ENCODE peak calls at places on chromosomes 2 and 18, in five cellular contexts. C, Q, V, I and S are unnamed samples.

GRCh38 chr2:232898592-232899541 is 28.8 kb downstream of the SNORC start:
- DNase-seq in C (no peak), Q (no peak), V (no peak), I (no peak), S (no peak)

GRCh38 chr2:37992631-37993030 is 67.5 kb downstream of the RMDN2 start:
- DNase-seq in I (no peak), C (no peak), Q (no peak), V (no peak), S (no peak)

GRCh38 chr2:239912938-239913631 is 112.1 kb downstream of the NDUFA10 start:
- DNase-seq in V (no peak), C (no peak), I (no peak), Q (no peak), S (no peak)

GRCh38 chr2:37192551-37192950 is 3.7 kb upstream of the CEBPZOS start:
- DNase-seq in I (no peak), V (no peak), C (no peak), Q (no peak), S (no peak)

GRCh38 chr2:138023298-138023697 is 59.0 kb downstream of the HNMT start:
- DNase-seq in Q (no peak), I (no peak), V (no peak), C (no peak), S (no peak)

GRCh38 chr2:231132126-231132525 is 7.3 kb upstream of the HTR2B start:
- DNase-seq in Q (no peak), V (no peak), C (no peak), I (no peak), S (no peak)

GRCh38 chr2:218960196-218961165 is 1.0 kb downstream of the CDK5R2 start:
- DNase-seq in C (no peak), V (no peak), Q (no peak), I (no peak), S (no peak)

GRCh38 chr2:185475868-185476267 is 262.7 kb upstream of the FSIP2 start:
- DNase-seq in V (no peak), C (no peak), Q (no peak), I (no peak), S (no peak)

GRCh38 chr2:107669335-107669734 is 157.4 kb upstream of the RGPD4 start:
- DNase-seq in C (no peak), Q (no peak), I (no peak), V (no peak), S (no peak)

GRCh38 chr2:36376319-36376765 is 20.8 kb downstream of the CRIM1 start:
- DNase-seq in Q (no peak), V (no peak), C (no peak), I (peak), S (no peak)

GRCh38 chr2:153165021-153165420 is 313.5 kb downstream of the RPRM start:
- DNase-seq in I (no peak), V (no peak), C (no peak), Q (no peak), S (no peak)

DNA sequence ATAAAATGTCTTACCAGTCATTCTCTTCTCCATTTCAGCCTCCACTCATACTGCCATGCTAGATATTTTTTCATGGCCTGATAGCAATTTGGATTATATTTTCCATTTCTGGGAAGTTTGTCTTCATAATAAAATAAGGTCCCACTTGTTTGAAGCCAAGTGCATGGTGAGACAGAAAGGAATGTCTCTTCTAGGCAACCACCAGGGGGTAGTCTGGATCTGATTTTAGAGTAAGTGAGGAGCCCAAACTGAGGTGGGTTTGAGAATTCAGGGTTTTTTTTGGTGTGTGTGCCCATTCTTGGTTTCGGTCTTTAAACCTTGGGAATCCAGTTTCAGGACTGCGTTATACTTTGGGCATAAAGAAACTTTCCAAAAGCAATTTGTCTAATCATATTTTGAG is 315.5 kb downstream of the RPRM start:
- DNase-seq in I (no peak), V (peak), Q (peak), C (no peak), S (no peak)
- TF ChIP-seq CTCF in I (no peak), V (peak), Q (peak), C (no peak), S (no peak)

DNA sequence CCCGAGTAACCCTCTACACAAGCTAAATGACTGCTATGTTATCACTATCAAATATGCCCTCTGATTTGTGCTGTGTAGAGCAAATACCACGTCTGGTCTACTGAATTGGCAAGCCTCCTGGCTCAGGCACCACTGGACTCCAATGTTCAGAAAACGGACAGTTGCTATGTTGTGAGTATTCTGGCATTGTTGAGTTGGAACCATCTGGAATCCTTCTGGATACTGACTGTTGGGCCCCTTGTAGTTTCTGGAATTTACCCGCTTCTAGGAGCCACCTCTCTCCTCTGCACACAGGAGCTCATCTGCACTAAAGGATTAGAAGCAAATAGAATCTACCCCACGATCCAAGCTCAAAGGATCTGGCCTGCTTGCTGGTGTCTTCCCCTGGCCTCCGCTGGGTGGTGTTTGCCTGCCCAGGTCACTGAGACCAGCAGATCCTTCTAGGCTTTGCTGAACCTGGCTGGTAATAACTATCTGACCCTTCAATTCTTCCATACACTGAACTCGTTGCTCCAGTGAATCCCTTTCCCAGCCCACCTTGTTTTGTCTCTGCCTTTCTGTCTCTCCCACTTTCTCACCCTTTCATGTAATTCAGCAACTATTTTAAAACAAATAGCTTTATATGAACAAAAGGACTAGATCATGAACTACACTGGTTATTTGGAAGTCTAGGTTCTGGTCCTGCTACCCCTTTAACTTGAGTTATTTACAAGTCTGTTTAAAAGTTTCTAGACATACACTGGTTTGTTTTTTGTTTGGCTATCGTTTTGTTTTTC is 2.1 kb upstream of the HAAO start:
- DNase-seq in V (no peak), I (no peak), C (no peak), Q (no peak), S (no peak)
- TF ChIP-seq CTCF in V (no peak), I (no peak), C (no peak), Q (no peak), S (no peak)

GRCh38 chr2:110886806-110887573 is 154.6 kb downstream of the ACOXL start:
- DNase-seq in C (no peak), I (no peak), Q (no peak), V (no peak), S (no peak)
- TF ChIP-seq CTCF in C (no peak), I (no peak), Q (no peak), V (no peak), S (no peak)

GRCh38 chr18:23421277-23421676 is 31.8 kb upstream of the RIOK3 start:
- DNase-seq in Q (no peak), C (no peak), I (no peak), V (no peak), S (no peak)

GRCh38 chr18:23424616-23425015 is 28.5 kb upstream of the RIOK3 start:
- DNase-seq in V (no peak), C (no peak), Q (no peak), I (no peak), S (no peak)

GRCh38 chr18:23428821-23429220 is 24.3 kb upstream of the RIOK3 start:
- DNase-seq in C (no peak), V (no peak), Q (no peak), I (no peak), S (no peak)

DNA sequence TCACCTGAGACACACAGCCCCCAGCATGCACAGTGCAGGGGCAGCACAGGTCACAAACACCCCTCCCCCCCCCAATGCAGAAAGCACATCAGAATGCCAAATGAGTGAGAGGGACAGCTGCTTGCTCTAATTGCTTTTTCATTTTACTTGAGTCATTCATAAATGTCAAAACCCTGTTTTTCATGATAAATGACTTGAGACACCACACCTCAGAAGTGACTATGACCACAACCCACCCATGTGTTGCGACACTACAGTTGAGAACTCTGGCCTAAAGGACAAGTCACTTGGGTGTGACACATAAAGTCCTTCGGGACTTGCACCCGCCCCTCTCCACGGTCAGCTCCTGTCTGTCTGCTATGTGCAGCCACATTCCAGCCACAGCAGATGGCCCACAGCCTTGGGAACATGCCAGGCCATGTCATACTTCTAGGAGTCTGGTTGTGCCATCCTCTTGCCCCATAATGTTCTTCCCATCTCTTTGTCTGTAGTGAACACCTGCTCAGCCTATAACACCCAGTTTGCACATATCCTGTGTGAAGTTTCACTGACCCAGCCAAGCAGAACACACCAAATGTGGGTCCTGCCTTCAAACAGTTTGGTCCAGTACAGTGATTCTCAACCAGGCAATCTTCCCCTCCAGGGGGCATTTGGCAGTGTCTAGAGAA is 30.2 kb upstream of the RIOK3 start:
- DNase-seq in I (peak), Q (peak), V (no peak), C (no peak), S (peak)
- TF ChIP-seq CTCF in I (no peak), Q (no peak), V (no peak), C (no peak), S (no peak)

DNA sequence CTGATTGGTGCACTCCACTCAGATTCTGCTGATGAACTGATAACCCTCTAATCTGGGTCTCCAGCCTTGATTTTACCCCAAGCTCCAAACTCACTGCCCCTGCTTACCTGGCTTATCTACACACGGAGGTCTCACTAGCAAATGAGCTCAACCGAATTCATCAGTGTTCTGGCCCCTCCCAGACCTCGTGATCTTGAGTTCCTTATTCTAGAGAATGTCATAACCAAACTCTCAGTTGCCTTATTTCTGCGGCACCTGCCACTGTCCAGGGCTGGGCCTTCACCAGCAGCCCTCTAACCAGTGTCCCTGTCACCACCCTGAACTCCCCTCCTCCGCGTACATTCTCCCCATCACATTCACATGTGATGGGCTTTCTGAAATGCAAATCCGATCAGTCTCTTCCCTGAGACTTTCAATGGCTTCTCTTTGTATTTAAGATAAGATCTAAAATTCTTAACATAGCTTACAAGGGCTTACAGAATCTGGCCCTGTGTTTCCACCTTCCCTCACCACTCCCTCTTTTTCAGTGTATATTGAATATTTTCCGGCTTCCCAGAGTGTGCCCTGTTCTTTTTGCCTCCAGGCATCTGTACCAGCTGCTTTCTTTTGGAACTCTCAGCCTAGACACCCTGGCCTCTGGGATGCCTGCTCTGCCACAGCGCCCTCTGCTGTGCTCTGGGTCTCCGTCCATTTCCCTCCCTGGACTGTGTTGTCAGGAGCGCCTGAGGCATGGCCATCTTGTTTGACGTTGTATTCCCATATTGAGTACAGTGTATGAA is 31.1 kb downstream of the NAB1 start:
- DNase-seq in C (peak), Q (peak), V (peak), I (peak), S (peak)
- TF ChIP-seq CTCF in C (peak), Q (peak), V (peak), I (peak), S (peak)

DNA sequence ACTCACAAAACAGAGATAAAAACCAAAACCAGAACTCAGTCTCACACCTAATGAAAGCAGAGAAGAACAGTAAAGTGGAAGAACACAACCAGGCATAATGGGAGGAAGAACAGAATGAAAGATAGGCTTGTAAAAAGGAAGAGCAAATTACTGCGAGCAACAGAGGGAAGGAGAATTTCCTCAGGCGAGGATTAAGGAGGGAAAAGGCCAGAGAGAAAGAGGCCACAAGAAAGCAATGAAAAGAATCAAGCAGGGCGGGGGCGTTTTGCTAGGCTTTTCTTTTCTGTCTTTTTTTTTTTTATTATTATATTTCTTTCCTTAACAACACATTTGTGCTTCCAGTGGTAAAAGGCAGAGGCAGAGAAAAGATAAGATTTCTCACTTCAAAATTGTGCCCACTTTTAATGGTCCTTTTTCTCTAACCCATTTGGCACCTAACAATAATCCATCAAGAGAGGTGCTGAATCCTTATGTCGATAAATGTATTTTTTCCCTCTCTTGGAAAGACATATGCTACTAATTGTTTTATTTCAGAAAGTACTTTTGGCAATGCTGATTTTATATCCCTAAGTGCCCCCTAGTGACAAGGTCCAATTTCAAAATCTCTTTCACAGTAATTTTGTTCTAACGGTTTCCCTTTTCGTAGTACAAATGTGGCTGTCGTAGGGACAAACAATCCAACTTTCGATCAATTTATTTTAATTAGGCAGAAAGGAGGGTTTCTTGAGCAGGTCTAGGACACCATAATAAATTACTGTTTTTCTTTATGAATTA is 138.7 kb upstream of the AQP4 start:
- DNase-seq in C (no peak), V (no peak), Q (peak), I (no peak), S (no peak)
- TF ChIP-seq CTCF in C (no peak), V (no peak), Q (peak), I (no peak), S (no peak)

DNA sequence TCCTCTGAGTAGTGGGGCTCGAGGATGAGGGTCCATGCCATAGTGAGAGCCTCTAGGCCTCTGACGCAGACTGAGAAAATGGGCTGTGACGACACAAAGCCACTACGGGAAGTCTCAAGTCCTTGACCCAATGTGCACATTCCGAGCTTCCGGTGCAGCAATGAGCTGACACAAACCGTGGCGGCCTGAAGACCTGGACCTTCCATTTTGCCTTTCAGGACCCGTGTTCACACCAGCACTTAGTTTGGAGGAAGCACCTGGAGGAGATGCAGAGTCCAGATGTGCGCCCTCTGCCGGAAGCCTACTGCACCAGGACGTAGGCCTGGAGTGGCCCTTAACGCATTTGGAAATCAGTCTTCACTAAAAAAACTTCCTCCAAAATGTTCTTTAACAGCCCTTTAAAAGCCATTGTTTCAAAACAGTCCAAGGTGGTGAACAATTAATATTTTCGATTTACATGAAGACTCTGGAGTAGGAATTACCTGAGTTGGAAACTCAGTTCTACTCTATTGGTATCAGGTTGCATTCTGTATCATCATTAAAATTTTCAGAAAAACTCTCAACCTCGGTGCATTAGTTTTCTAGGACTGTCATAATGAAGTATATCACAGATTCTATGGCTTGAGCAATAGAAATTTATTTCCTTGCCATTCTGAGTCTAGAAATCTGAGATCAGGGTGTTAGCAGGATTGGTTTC is 33.9 kb downstream of the BMP10 start:
- DNase-seq in V (peak), Q (peak), I (peak), C (peak), S (peak)
- TF ChIP-seq CTCF in V (peak), Q (peak), I (peak), C (peak), S (peak)

GRCh38 chr2:54838585-54839035 is 115.1 kb downstream of the EML6 start:
- DNase-seq in C (peak), I (peak), V (peak), Q (peak), S (peak)
- TF ChIP-seq CTCF in C (peak), I (peak), V (peak), Q (peak), S (peak)